ENCODE peak calls at places on chromosomes 11 and 22, in seven cellular contexts. R is spleen, S is B cell, N is RWPE1, J is fibroblast of the aortic adventitia, U is astrocyte, H is endothelial cell. P is an unnamed sample.

GRCh38 chr11:64850979-64851567 is 6.6 kb upstream of the CDC42BPG start:
- DNase-seq in U (no peak), S (peak; percentile 91), R (peak; percentile 94), H (no peak), N (no peak), J (no peak), P (peak; percentile 88)

GRCh38 chr11:46346886-46347636 is at the start of gene DGKZ:
- DNase-seq in S (peak; percentile 82), J (peak; percentile 71), H (peak; percentile 98), R (peak; percentile 99), N (peak; percentile 94), U (peak; percentile 39), P (peak; percentile 96)

GRCh38 chr11:2945757-2946287 is 16.6 kb upstream of the PHLDA2 start:
- DNase-seq in N (no peak), J (no peak), U (no peak), R (no peak), S (no peak), H (no peak), P (no peak)

GRCh38 chr11:62193954-62194353 is 3.9 kb downstream of the SCGB1D1 start:
- DNase-seq in N (no peak), U (no peak), J (no peak), R (no peak), H (peak; percentile 39), S (no peak), P (no peak)

GRCh38 chr11:57546869-57547518 is 9.6 kb downstream of the SMTNL1 start:
- DNase-seq in J (no peak), R (no peak), H (no peak), N (no peak), S (no peak), U (no peak), P (peak; percentile 80)

GRCh38 chr11:130106381-130106780 is 36.7 kb downstream of the APLP2 start:
- DNase-seq in R (no peak), N (no peak), U (no peak), S (no peak), H (no peak), J (no peak), P (no peak)

GRCh38 chr11:33040862-33041453 is 1.6 kb downstream of the TCP11L1 start:
- DNase-seq in J (no peak), U (no peak), R (no peak), H (no peak), S (no peak), N (no peak), P (peak; percentile 28)

GRCh38 chr22:50548913-50549790 is 3.5 kb downstream of the KLHDC7B start:
- DNase-seq in N (no peak), S (no peak), U (no peak), H (no peak), J (no peak), R (peak; percentile 84), P (peak; percentile 34)

GRCh38 chr11:93895106-93895862 is 44.9 kb upstream of the VSTM5 start:
- DNase-seq in U (peak; percentile 85), J (peak; percentile 93), S (no peak), H (peak; percentile 32), N (peak; percentile 46), R (no peak), P (no peak)

GRCh38 chr11:19474954-19475811 is 234.4 kb upstream of the E2F8 start:
- DNase-seq in U (no peak), J (no peak), S (no peak), N (no peak), R (no peak), H (no peak), P (peak; percentile 64)

GRCh38 chr11:117828641-117829368 is 4.3 kb upstream of the FXYD2 start:
- DNase-seq in N (peak; percentile 57), U (peak; percentile 80), J (peak; percentile 23), S (peak; percentile 87), H (no peak), R (peak; percentile 84), P (peak; percentile 74)

DNA sequence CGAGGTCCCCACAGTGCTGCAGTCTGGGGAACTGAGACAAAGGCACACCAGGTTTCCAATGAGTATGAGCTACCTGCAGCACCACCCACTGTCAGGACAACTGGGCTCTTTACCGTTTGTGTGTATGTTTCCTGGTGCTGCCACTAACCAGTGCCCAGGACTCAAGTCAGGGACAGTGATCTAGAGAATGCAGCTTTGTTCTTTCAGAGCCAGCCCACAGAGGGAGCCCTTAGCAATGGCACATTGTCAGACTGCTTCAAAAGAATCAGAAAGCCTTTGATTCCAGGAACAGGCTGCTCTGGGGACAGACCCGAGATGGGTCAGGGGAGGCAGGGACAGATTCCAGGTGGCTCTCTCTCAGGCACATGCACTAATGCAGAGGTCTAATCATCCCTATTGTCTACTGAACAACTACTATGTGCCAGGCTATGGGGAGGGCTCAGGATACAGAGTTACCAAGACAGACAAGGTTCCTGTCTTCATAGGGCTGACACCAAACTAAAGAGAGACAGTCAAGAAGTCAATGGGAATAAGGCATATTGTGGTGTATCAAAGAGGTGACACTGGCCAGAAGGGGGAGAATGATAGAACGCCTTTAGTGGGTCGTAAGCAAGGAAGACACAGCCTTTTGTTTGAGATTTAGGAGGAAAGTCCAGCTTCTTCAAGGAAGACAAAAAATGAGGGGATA is 103.7 kb downstream of the VPREB1 start:
- DNase-seq in R (no peak), H (peak; percentile 30), J (no peak), S (no peak), U (no peak), N (no peak), P (no peak)
- TF ChIP-seq CTCF in R (no peak), H (no peak), J (no peak), S (peak; percentile 13), U (no peak), N (no peak), P (peak; percentile 6)

GRCh38 chr22:30612789-30613188 is 5.8 kb downstream of the TCN2 start:
- DNase-seq in N (no peak), R (no peak), S (no peak), U (no peak), H (no peak), J (no peak), P (no peak)
- TF ChIP-seq CTCF in N (no peak), R (no peak), S (no peak), U (no peak), H (no peak), J (no peak), P (no peak)

GRCh38 chr11:73760680-73761402 is at the start of gene RAB6A:
- DNase-seq in N (peak; percentile 97), J (peak; percentile 99), S (peak; percentile 100), R (peak; percentile 100), H (peak; percentile 98), U (peak; percentile 97), P (peak; percentile 98)
- TF ChIP-seq CTCF in N (peak; percentile 26), J (peak; percentile 36), S (peak; percentile 28), R (peak; percentile 68), H (no peak), U (no peak), P (no peak)

GRCh38 chr11:108111126-108111525 is 10.2 kb upstream of the ACAT1 start:
- DNase-seq in J (no peak), S (no peak), H (no peak), U (no peak), N (no peak), R (no peak), P (no peak)
- TF ChIP-seq CTCF in J (no peak), S (no peak), H (no peak), U (no peak), N (no peak), R (no peak), P (no peak)

DNA sequence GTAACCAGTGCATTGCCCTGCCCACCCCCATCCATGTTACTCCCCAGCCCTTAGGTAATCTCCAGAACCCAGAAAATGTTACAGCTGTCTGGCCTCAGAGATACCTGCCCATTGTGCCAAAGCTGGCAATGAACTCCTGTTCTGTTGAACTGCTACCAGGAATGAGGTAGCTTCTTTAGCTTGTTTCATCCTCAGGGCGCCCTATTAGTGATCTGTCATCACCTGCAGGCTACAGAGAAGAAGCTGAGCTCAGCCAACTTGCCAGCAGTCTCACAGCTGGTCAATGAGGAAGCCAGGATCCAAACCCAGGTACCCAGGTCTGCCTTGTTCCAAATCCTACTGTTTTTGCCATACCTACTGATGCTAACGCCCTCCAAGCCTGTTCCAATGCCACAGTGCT is 88.7 kb downstream of the GALNT18 start:
- DNase-seq in R (no peak), H (no peak), N (no peak), S (no peak), J (no peak), U (no peak), P (no peak)
- TF ChIP-seq CTCF in R (no peak), H (no peak), N (no peak), S (no peak), J (no peak), U (no peak), P (no peak)

GRCh38 chr11:103807806-103808205 is 228.6 kb upstream of the DDI1 start:
- DNase-seq in N (no peak), J (peak; percentile 85), S (no peak), R (no peak), U (peak; percentile 93), H (no peak), P (no peak)
- TF ChIP-seq CTCF in N (no peak), J (no peak), S (no peak), R (no peak), U (no peak), H (no peak), P (no peak)

GRCh38 chr11:27847496-27847895 is 147.2 kb upstream of the BDNF start:
- DNase-seq in R (no peak), J (peak; percentile 9), U (peak; percentile 11), N (no peak), S (no peak), H (no peak), P (no peak)

DNA sequence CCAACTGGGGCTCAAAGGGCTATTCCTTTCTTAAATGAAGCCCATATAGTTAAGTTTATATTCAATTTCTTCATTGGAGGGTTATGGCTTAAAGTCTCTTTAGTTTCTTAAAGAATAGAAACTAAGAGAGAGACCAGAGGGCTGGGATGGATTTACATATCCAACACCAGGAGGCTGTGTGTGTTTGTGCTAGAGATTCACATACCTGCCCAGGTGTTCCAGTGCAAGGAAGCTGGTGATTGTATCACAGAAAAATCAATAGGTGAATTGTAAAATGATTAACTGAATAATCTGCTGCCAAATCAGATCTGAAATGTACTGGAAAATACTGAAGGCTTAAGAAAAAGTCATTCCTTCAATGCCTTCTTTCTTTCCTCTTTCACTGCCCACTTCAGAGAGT is 148.2 kb upstream of the BDNF start:
- DNase-seq in H (no peak), U (no peak), N (no peak), S (no peak), J (no peak), R (no peak), P (no peak)
- TF ChIP-seq CTCF in H (no peak), U (no peak), N (no peak), S (no peak), J (no peak), R (no peak), P (no peak)

DNA sequence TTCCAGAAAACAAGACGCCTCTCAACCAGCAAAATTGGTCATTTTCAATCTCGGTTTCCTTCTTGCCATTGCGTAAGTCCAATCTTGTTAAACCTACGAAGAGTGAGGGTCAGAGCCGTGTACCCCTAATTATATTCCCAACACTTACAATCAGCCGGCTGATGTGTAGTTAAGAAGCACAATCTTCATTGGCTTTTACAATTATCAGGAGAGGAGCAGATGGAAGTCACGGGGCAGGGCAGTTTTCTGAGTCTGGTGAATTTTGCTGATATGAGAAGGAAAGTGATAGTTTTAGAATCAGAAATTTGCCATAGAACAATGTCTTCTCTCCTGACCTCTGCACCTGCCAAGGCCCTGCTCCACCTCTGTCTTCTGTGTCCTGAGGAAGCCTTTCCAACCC is 35.0 kb upstream of the ATXN10 start:
- DNase-seq in U (no peak), H (no peak), J (no peak), S (no peak), R (no peak), N (no peak), P (no peak)
- TF ChIP-seq CTCF in U (no peak), H (no peak), J (no peak), S (no peak), R (no peak), N (no peak), P (no peak)

P was measured in GM13976.